ENCODE peak calls at places on chromosomes 2 and 18, in seven cellular contexts. J is RWPE1, O is lung microvascular endothelial cell, I is neuronal stem cell, M is type B pancreatic cell, T is foreskin fibroblast, S is HEK293T. K is an unnamed sample.

GRCh38 chr2:238988105-238988504 is 140.2 kb downstream of the TWIST2 start:
- DNase-seq in J (no peak), M (no peak), T (no peak), I (no peak), S (no peak), O (no peak), K (no peak)

GRCh38 chr2:159432610-159433009 is 146.1 kb upstream of the WDSUB1 start:
- DNase-seq in S (no peak), O (no peak), T (no peak), J (no peak), M (no peak), I (no peak), K (no peak)

GRCh38 chr2:11128258-11128951 is 26.9 kb upstream of the SLC66A3 start:
- DNase-seq in I (no peak), T (peak; percentile 57), O (peak; percentile 88), M (no peak), J (no peak), S (no peak), K (peak; percentile 22)

GRCh38 chr18:79371536-79372210 is 24.1 kb upstream of the NFATC1 start:
- DNase-seq in S (no peak), J (no peak), M (no peak), I (no peak), T (no peak), O (no peak), K (no peak)

GRCh38 chr2:179861027-179861776 is at the start of gene ZNF385B:
- DNase-seq in M (peak; percentile 70), O (peak; percentile 4), J (peak; percentile 3), S (peak; percentile 43), T (peak; percentile 6), I (peak; percentile 61), K (peak; percentile 56)

GRCh38 chr18:76803814-76804213 is 18.5 kb upstream of the ZNF236 start:
- DNase-seq in T (peak; percentile 37), O (peak; percentile 57), I (peak; percentile 54), J (peak; percentile 68), S (peak; percentile 57), M (no peak), K (peak; percentile 86)

GRCh38 chr18:78809845-78810244 is 169.8 kb upstream of the SALL3 start:
- DNase-seq in I (no peak), T (no peak), M (no peak), J (no peak), S (no peak), O (no peak), K (no peak)

GRCh38 chr18:79949571-79950439 is 1.6 kb downstream of the SLC66A2 start:
- DNase-seq in M (peak; percentile 27), I (no peak), J (no peak), O (peak; percentile 37), T (no peak), S (no peak), K (no peak)

GRCh38 chr2:17550907-17551306 is 10.4 kb downstream of the VSNL1 start:
- DNase-seq in S (no peak), I (no peak), J (no peak), O (no peak), T (no peak), M (no peak), K (no peak)

GRCh38 chr2:101546376-101547058 is 71.6 kb upstream of the RFX8 start:
- DNase-seq in T (peak; percentile 48), J (peak; percentile 59), I (no peak), S (no peak), M (no peak), O (peak; percentile 77), K (peak; percentile 6)

GRCh38 chr2:157216421-157216965 is 41.0 kb upstream of the GALNT5 start:
- DNase-seq in O (no peak), T (no peak), J (no peak), S (no peak), I (no peak), M (no peak), K (no peak)

GRCh38 chr18:31566576-31567306 is 24.9 kb upstream of the TTR start:
- DNase-seq in O (no peak), M (no peak), J (no peak), I (no peak), S (no peak), T (no peak), K (no peak)

GRCh38 chr2:152395132-152396024 is 60.4 kb downstream of the FMNL2 start:
- DNase-seq in T (peak; percentile 53), S (no peak), O (no peak), J (no peak), I (no peak), M (no peak), K (peak; percentile 63)

GRCh38 chr2:120720176-120720575 is 15.5 kb upstream of the GLI2 start:
- DNase-seq in J (no peak), I (no peak), S (no peak), O (no peak), M (no peak), T (no peak), K (no peak)

GRCh38 chr2:164803772-164804466 is 37.7 kb downstream of the COBLL1 start:
- DNase-seq in M (no peak), S (no peak), I (no peak), J (no peak), O (peak; percentile 24), T (no peak), K (peak; percentile 49)

GRCh38 chr2:24337958-24338357 is 22.4 kb downstream of the ITSN2 start:
- DNase-seq in I (no peak), J (no peak), O (no peak), S (no peak), T (no peak), M (no peak), K (no peak)

GRCh38 chr2:188452084-188452483 is 160.4 kb downstream of the GULP1 start:
- DNase-seq in I (no peak), O (no peak), J (no peak), T (peak; percentile 16), M (no peak), S (no peak), K (peak; percentile 25)

GRCh38 chr2:201987426-201987825 is 46.2 kb upstream of the FZD7 start:
- DNase-seq in T (no peak), I (no peak), J (no peak), O (no peak), M (no peak), S (no peak), K (no peak)

GRCh38 chr2:231904161-231904611 is 22.0 kb downstream of the NPPC start:
- DNase-seq in M (no peak), S (no peak), O (no peak), I (no peak), J (no peak), T (no peak), K (no peak)

GRCh38 chr2:226410212-226410611 is 389.4 kb downstream of the IRS1 start:
- DNase-seq in M (no peak), I (no peak), O (no peak), J (no peak), T (no peak), S (no peak), K (peak; percentile 22)

GRCh38 chr2:111708478-111708877 is 175.5 kb downstream of the ANAPC1 start:
- DNase-seq in T (no peak), J (no peak), O (no peak), S (no peak), I (no peak), M (no peak), K (no peak)

GRCh38 chr18:5296706-5297320 is 1.3 kb upstream of the ZBTB14 start:
- DNase-seq in S (peak; percentile 51), I (peak; percentile 66), J (peak; percentile 63), T (peak; percentile 82), O (peak; percentile 91), M (peak; percentile 83), K (peak; percentile 92)

GRCh38 chr2:170434900-170435640 is 257.1 kb downstream of the MYO3B start:
- DNase-seq in T (no peak), O (no peak), S (no peak), J (no peak), I (no peak), M (no peak), K (no peak)

GRCh38 chr2:101738649-101739048 is 41.1 kb downstream of the MAP4K4 start:
- DNase-seq in I (no peak), M (no peak), O (no peak), S (no peak), T (no peak), J (no peak), K (no peak)

GRCh38 chr2:165634282-165634681 is 159.8 kb downstream of the GALNT3 start:
- DNase-seq in M (no peak), O (no peak), S (no peak), T (no peak), J (no peak), I (no peak), K (no peak)

GRCh38 chr2:71859211-71859847 is 288.3 kb downstream of the CYP26B1 start:
- DNase-seq in T (no peak), M (no peak), S (no peak), J (no peak), O (no peak), I (no peak), K (no peak)

GRCh38 chr18:78625895-78626294 is 353.7 kb upstream of the SALL3 start:
- DNase-seq in S (no peak), J (no peak), T (no peak), I (no peak), M (no peak), O (no peak), K (no peak)

GRCh38 chr18:32177530-32177929 is 12.3 kb upstream of the MEP1B start:
- DNase-seq in T (no peak), O (no peak), I (no peak), J (no peak), M (no peak), S (no peak), K (no peak)